ENCODE peak calls at places on chromosomes 1 and 21, in nine cellular contexts. P is keratinocyte; U is small intestine; W is heart right ventricle; D is CD4-positive, alpha-beta T cell; V is suprapubic skin; Z is ascending aorta; C is NT2/D1; T is tibial nerve. K is an unnamed sample. For H3K9me3, the result is how much of the 10 kb centered on the place peaks cover.

GRCh38 chr1:56922507-56922906 is 43.3 kb downstream of the C8B start:
- DNase-seq in C (no peak), Z (no peak), V (no peak), U (no peak), D (no peak), T (no peak), W (no peak), P (no peak), K (no peak)

GRCh38 chr1:226662704-226663326 is 76.3 kb downstream of the ITPKB start:
- DNase-seq in T (peak), Z (peak), V (peak), W (peak), C (peak), P (peak), U (peak), D (peak), K (no peak)

GRCh38 chr1:94271373-94271772 is 34.0 kb upstream of the ARHGAP29 start:
- DNase-seq in V (no peak), U (no peak), P (no peak), T (no peak), C (no peak), W (no peak), Z (no peak), D (no peak), K (no peak)

GRCh38 chr1:47534417-47534816 is 96.6 kb downstream of the FOXD2 start:
- DNase-seq in C (no peak), P (no peak), U (no peak), D (no peak), W (peak), Z (no peak), T (no peak), V (no peak), K (no peak)

GRCh38 chr1:212689758-212690540 is 9.7 kb downstream of the BATF3 start:
- DNase-seq in D (no peak), Z (no peak), C (no peak), W (no peak), P (no peak), V (no peak), T (no peak), U (no peak), K (no peak)

GRCh38 chr1:61253059-61253735 is 170.8 kb downstream of the NFIA start:
- DNase-seq in D (no peak), W (peak), T (peak), P (no peak), C (no peak), U (peak), V (peak), Z (peak), K (peak)

GRCh38 chr1:170153417-170153816 is 7.7 kb downstream of the NTMT2 start:
- DNase-seq in V (no peak), C (no peak), T (no peak), P (no peak), U (no peak), D (no peak), Z (no peak), W (no peak), K (no peak)

GRCh38 chr1:158035976-158036583 is 42.6 kb downstream of the KIRREL1 start:
- DNase-seq in Z (no peak), V (no peak), C (no peak), U (peak), W (no peak), T (peak), P (no peak), D (no peak), K (no peak)

GRCh38 chr1:52814465-52814864 is 28.1 kb upstream of the ZYG11A start:
- DNase-seq in V (no peak), C (no peak), T (no peak), D (no peak), W (no peak), P (peak), U (no peak), Z (no peak), K (no peak)

GRCh38 chr1:23763040-23763577 is 15.1 kb upstream of the PITHD1 start:
- DNase-seq in T (no peak), V (no peak), Z (peak), D (no peak), C (no peak), P (no peak), U (no peak), W (no peak), K (no peak)

GRCh38 chr1:54302951-54303843 is 103.0 kb downstream of the SSBP3 start:
- DNase-seq in V (no peak), C (no peak), D (no peak), Z (no peak), U (peak), W (no peak), P (no peak), T (no peak), K (no peak)

GRCh38 chr21:46061063-46061462 is 36.8 kb upstream of the COL6A2 start:
- DNase-seq in W (no peak), U (no peak), C (no peak), D (no peak), P (no peak), Z (no peak), T (no peak), V (no peak), K (no peak)

GRCh38 chr1:207404849-207405525 is 49.1 kb upstream of the CR2 start:
- DNase-seq in W (no peak), P (peak), D (no peak), Z (no peak), T (no peak), C (peak), U (peak), V (no peak), K (no peak)

GRCh38 chr21:29265690-29266479 is 32.8 kb upstream of the BACH1 start:
- DNase-seq in V (no peak), Z (no peak), T (no peak), U (no peak), W (no peak), P (no peak), C (no peak), D (no peak), K (no peak)

GRCh38 chr21:28220670-28221069 is 772.0 kb downstream of the LTN1 start:
- DNase-seq in Z (no peak), D (no peak), P (no peak), T (no peak), C (no peak), W (no peak), U (no peak), V (no peak), K (no peak)

GRCh38 chr1:43659384-43659783 is 9.4 kb downstream of the KDM4A start:
- DNase-seq in D (no peak), C (no peak), W (no peak), U (peak), T (no peak), P (no peak), V (no peak), Z (no peak), K (no peak)

GRCh38 chr1:6392880-6393399 is 627 bp downstream of the ACOT7 start:
- DNase-seq in T (no peak), W (no peak), D (no peak), P (no peak), C (no peak), V (no peak), Z (no peak), U (peak), K (no peak)

GRCh38 chr1:18241932-18242331 is 134.3 kb downstream of the IGSF21 start:
- DNase-seq in T (no peak), D (no peak), V (no peak), W (no peak), U (no peak), P (no peak), Z (no peak), C (no peak), K (no peak)

GRCh38 chr1:2125375-2126211 is 69.0 kb downstream of the FAAP20 start:
- DNase-seq in C (no peak), P (no peak), T (no peak), U (no peak), V (peak), D (no peak), W (no peak), Z (no peak), K (peak)

GRCh38 chr21:45388011-45388521 is 16.9 kb upstream of the COL18A1 start:
- DNase-seq in D (no peak), W (peak), P (no peak), V (peak), T (no peak), Z (peak), U (no peak), C (no peak), K (no peak)

GRCh38 chr1:14003552-14003951 is 303.6 kb downstream of the PRDM2 start:
- DNase-seq in W (no peak), P (no peak), V (no peak), T (no peak), D (no peak), Z (no peak), C (no peak), U (no peak), K (no peak)

GRCh38 chr1:113677250-113678158 is 81.8 kb downstream of the PHTF1 start:
- DNase-seq in D (no peak), T (peak), V (no peak), P (no peak), U (peak), Z (no peak), W (no peak), C (peak), K (no peak)

GRCh38 chr1:27528701-27529637 is 39.0 kb upstream of the WASF2 start:
- DNase-seq in V (no peak), Z (peak), C (no peak), U (no peak), D (no peak), T (peak), W (peak), P (no peak), K (no peak)

GRCh38 chr1:115624859-115625258 is 16.9 kb upstream of the VANGL1 start:
- DNase-seq in Z (no peak), U (no peak), V (no peak), W (no peak), T (no peak), D (no peak), C (no peak), P (no peak), K (no peak)

GRCh38 chr21:46594276-46594675 is 10.6 kb downstream of the S100B start:
- DNase-seq in W (no peak), T (no peak), D (no peak), U (no peak), Z (no peak), P (no peak), V (no peak), C (no peak), K (no peak)

DNA sequence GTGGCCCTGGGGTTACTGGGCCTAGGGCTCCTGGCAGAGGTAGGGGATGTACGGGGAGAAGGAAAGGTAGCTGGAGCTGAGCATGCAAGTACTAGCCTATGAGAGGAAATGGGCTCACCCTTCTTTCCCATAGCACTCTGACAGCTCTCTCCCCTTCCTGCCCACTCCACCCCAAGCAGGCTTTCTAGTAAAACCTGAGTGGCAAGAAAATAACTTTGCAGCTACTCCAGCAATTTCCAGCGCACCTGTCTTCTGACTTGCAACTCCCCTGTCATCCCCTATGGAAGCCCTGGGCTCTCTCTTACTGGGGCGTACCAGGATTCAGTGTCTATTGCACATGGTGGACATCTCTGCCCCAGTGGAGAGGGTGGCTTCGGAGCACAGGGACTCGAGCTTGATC is 6.7 kb upstream of the IVL start:
- DNase-seq in C (no peak), V (no peak), T (no peak), U (no peak), Z (no peak), W (no peak), D (no peak), P (no peak), K (no peak)
- H3K9me3 ChIP-seq in C (under half), V (under half), T (under half), U (under half), Z (under half), W (under half), D (under half), P (under half), K (under half)

DNA sequence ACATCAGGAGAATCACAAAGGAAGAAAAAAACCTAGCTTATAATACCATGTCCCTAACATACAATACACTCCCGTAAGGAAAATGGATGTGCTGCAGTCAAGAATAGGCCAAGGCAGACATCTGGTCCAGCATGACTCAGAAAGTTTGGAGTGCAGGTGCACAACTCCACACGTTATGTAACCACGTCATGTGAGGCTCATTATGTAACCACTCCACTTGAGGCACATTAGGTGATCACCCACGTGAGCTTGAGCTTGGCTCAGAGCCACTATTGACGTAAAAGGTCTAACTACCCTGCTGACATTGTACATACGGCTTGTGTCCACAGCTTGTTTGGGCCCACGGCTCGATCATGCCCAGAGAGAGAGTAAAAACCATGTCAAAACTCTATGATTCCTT is 99.8 kb upstream of the C1orf21 start:
- DNase-seq in U (no peak), D (no peak), W (no peak), T (no peak), Z (no peak), C (no peak), V (no peak), P (no peak), K (no peak)
- H3K9me3 ChIP-seq in U (under half), D (under half), W (under half), T (under half), Z (under half), C (under half), V (under half), P (under half), K (under half)

GRCh38 chr1:24849653-24850295 is 80.3 kb downstream of the RUNX3 start:
- DNase-seq in D (no peak), V (no peak), P (no peak), T (no peak), W (no peak), U (peak), C (peak), Z (no peak), K (no peak)

GRCh38 chr1:24853656-24854055 is 76.4 kb downstream of the RUNX3 start:
- DNase-seq in V (no peak), T (no peak), W (no peak), P (no peak), Z (no peak), C (no peak), U (no peak), D (no peak), K (no peak)

GRCh38 chr1:24855474-24855873 is 74.6 kb downstream of the RUNX3 start:
- DNase-seq in U (no peak), V (no peak), T (no peak), Z (no peak), D (no peak), C (no peak), W (no peak), P (no peak), K (no peak)

GRCh38 chr1:24847995-24848857 is 81.8 kb downstream of the RUNX3 start:
- DNase-seq in C (peak), V (peak), D (peak), Z (peak), T (peak), U (peak), W (peak), P (peak), K (peak)

GRCh38 chr1:24850353-24850905 is 79.6 kb downstream of the RUNX3 start:
- DNase-seq in C (no peak), V (no peak), W (no peak), P (no peak), T (no peak), D (no peak), Z (no peak), U (no peak), K (no peak)
- H3K9me3 ChIP-seq in C (under half), V (under half), W (under half), P (under half), T (under half), D (under half), Z (under half), U (under half), K (under half)

DNA sequence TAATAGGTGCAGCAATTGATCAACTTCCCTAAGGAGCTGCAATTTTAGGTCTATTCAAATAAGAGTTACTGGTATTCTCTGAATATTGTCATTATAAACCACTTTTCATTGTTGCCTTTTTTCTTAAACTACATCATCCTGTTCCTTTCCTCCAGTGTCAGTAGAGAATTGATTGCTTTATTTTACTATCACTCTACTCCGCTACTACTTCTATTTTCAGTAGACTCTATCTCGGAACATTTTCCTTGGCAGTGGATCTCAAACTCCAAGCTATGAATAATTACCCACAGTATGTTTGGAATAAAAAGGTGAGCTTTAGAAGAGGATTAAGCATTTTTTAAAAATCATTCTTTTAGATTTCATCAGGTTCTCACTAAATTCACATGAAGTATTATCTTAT is 224.9 kb downstream of the GREM2 start:
- DNase-seq in D (no peak), U (no peak), W (no peak), Z (no peak), C (no peak), V (no peak), P (no peak), T (no peak), K (no peak)
- H3K9me3 ChIP-seq in D (under half), U (under half), W (under half), Z (under half), C (under half), V (under half), P (under half), T (under half), K (under half)

GRCh38 chr21:8989261-8989882 is 1532.0 kb upstream of the TPTE start:
- DNase-seq in W (no peak), V (no peak), T (no peak), U (no peak), Z (no peak), P (no peak), D (no peak), C (no peak), K (no peak)
- H3K9me3 ChIP-seq in W (under half), V (under half), T (under half), U (under half), Z (under half), P (under half), D (under half), C (under half), K (under half)

DNA sequence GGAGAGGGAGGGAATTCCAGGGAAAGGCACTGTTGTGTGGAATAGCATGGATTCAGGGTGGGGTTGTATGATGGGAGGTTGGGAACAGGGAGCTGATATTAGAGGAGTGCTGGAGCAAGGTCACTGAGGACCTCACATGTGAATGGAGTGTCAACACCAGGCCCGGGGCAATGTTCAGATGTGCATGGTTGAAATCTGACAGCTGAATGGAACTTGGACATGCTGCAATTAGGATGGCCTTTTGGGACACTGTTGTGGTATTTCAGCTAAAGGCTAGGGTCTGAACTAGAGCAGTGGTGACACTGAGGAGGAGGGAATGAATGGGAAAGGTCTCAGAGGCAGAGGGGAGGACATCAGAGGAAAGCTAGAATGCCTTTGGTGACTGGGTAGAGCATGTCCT is 25.0 kb downstream of the ZSCAN20 start:
- DNase-seq in W (no peak), U (no peak), C (no peak), D (no peak), P (no peak), T (no peak), Z (no peak), V (no peak), K (no peak)
- H3K9me3 ChIP-seq in W (under half), U (under half), C (half or more), D (under half), P (under half), T (half or more), Z (under half), V (under half), K (under half)

K was measured in RWPE2.